ENCODE peak calls at places on chromosomes 1 and 21, in eight cellular contexts. One of them, this sample, is unnamed.

GRCh38 chr1:192539450-192540132 is 36.0 kb upstream of the RGS1 start:
- DNase-seq in GM23248: peak
- DNase-seq in T-helper 2 cell: no peak
- DNase-seq in heart left ventricle: no peak
- DNase-seq in PC-3: peak
- DNase-seq in A549: peak
- DNase-seq in renal cortical epithelial cell: peak
- DNase-seq in pancreas: no peak
- DNase-seq in this sample: peak

GRCh38 chr1:16440480-16441311 is at the start of gene NECAP2:
- DNase-seq in GM23248: peak
- DNase-seq in T-helper 2 cell: peak
- DNase-seq in heart left ventricle: peak
- DNase-seq in PC-3: peak
- DNase-seq in A549: peak
- DNase-seq in renal cortical epithelial cell: peak
- DNase-seq in pancreas: peak
- DNase-seq in this sample: peak

GRCh38 chr1:39573736-39574624 is 2.6 kb downstream of the PABPC4 start:
- DNase-seq in GM23248: peak
- DNase-seq in T-helper 2 cell: no peak
- DNase-seq in heart left ventricle: peak
- DNase-seq in PC-3: peak
- DNase-seq in A549: no peak
- DNase-seq in renal cortical epithelial cell: peak
- DNase-seq in pancreas: no peak
- DNase-seq in this sample: no peak

GRCh38 chr1:226736908-226737818 is 1.9 kb downstream of the ITPKB start:
- DNase-seq in GM23248: peak
- DNase-seq in T-helper 2 cell: peak
- DNase-seq in heart left ventricle: peak
- DNase-seq in PC-3: peak
- DNase-seq in A549: no peak
- DNase-seq in renal cortical epithelial cell: no peak
- DNase-seq in pancreas: peak
- DNase-seq in this sample: no peak

GRCh38 chr1:54487571-54488050 is 60.4 kb upstream of the ACOT11 start:
- DNase-seq in GM23248: peak
- DNase-seq in T-helper 2 cell: no peak
- DNase-seq in heart left ventricle: peak
- DNase-seq in PC-3: peak
- DNase-seq in A549: no peak
- DNase-seq in renal cortical epithelial cell: no peak
- DNase-seq in pancreas: no peak
- DNase-seq in this sample: no peak

GRCh38 chr1:53639251-53639721 is 99.7 kb downstream of the GLIS1 start:
- DNase-seq in GM23248: peak
- DNase-seq in T-helper 2 cell: no peak
- DNase-seq in heart left ventricle: no peak
- DNase-seq in PC-3: peak
- DNase-seq in A549: no peak
- DNase-seq in renal cortical epithelial cell: peak
- DNase-seq in pancreas: no peak
- DNase-seq in this sample: peak

GRCh38 chr1:172897738-172898137 is 153.0 kb downstream of the TNFSF18 start:
- DNase-seq in GM23248: no peak
- DNase-seq in T-helper 2 cell: no peak
- DNase-seq in heart left ventricle: no peak
- DNase-seq in PC-3: peak
- DNase-seq in A549: no peak
- DNase-seq in renal cortical epithelial cell: no peak
- DNase-seq in pancreas: no peak
- DNase-seq in this sample: no peak

GRCh38 chr1:113281550-113281949 is 108.8 kb upstream of the MAGI3 start:
- DNase-seq in GM23248: no peak
- DNase-seq in T-helper 2 cell: no peak
- DNase-seq in heart left ventricle: no peak
- DNase-seq in PC-3: no peak
- DNase-seq in A549: no peak
- DNase-seq in renal cortical epithelial cell: no peak
- DNase-seq in pancreas: no peak
- DNase-seq in this sample: no peak

GRCh38 chr1:38455829-38456563 is 403.6 kb downstream of the RRAGC start:
- DNase-seq in GM23248: no peak
- DNase-seq in T-helper 2 cell: no peak
- DNase-seq in heart left ventricle: no peak
- DNase-seq in PC-3: no peak
- DNase-seq in A549: no peak
- DNase-seq in renal cortical epithelial cell: no peak
- DNase-seq in pancreas: no peak
- DNase-seq in this sample: no peak

GRCh38 chr1:234893725-234894630 is 234.7 kb downstream of the TOMM20 start:
- DNase-seq in GM23248: peak
- DNase-seq in T-helper 2 cell: no peak
- DNase-seq in heart left ventricle: no peak
- DNase-seq in PC-3: peak
- DNase-seq in A549: no peak
- DNase-seq in renal cortical epithelial cell: peak
- DNase-seq in pancreas: no peak
- DNase-seq in this sample: peak

GRCh38 chr1:117339866-117340357 is 27.3 kb upstream of the MAN1A2 start:
- DNase-seq in GM23248: peak
- DNase-seq in T-helper 2 cell: no peak
- DNase-seq in heart left ventricle: no peak
- DNase-seq in PC-3: peak
- DNase-seq in A549: peak
- DNase-seq in renal cortical epithelial cell: peak
- DNase-seq in pancreas: no peak
- DNase-seq in this sample: peak

GRCh38 chr1:17194133-17194475 is 10.8 kb upstream of the PADI1 start:
- DNase-seq in GM23248: no peak
- DNase-seq in T-helper 2 cell: no peak
- DNase-seq in heart left ventricle: no peak
- DNase-seq in PC-3: no peak
- DNase-seq in A549: no peak
- DNase-seq in renal cortical epithelial cell: no peak
- DNase-seq in pancreas: no peak
- DNase-seq in this sample: no peak

GRCh38 chr1:198620951-198621824 is 17.7 kb upstream of the PTPRC start:
- DNase-seq in GM23248: no peak
- DNase-seq in T-helper 2 cell: peak
- DNase-seq in heart left ventricle: no peak
- DNase-seq in PC-3: no peak
- DNase-seq in A549: no peak
- DNase-seq in renal cortical epithelial cell: peak
- DNase-seq in pancreas: no peak
- DNase-seq in this sample: no peak

GRCh38 chr1:59055908-59056719 is 240.8 kb upstream of the FGGY start:
- DNase-seq in GM23248: peak
- DNase-seq in T-helper 2 cell: no peak
- DNase-seq in heart left ventricle: no peak
- DNase-seq in PC-3: no peak
- DNase-seq in A549: no peak
- DNase-seq in renal cortical epithelial cell: no peak
- DNase-seq in pancreas: peak
- DNase-seq in this sample: no peak

GRCh38 chr21:43723648-43724047 is 4.7 kb downstream of the PDXK start:
- DNase-seq in GM23248: no peak
- DNase-seq in T-helper 2 cell: no peak
- DNase-seq in heart left ventricle: no peak
- DNase-seq in PC-3: no peak
- DNase-seq in A549: no peak
- DNase-seq in renal cortical epithelial cell: no peak
- DNase-seq in pancreas: peak
- DNase-seq in this sample: no peak

This sample was measured in RWPE1.